ENCODE peak calls at places on chromosomes 3 and 15, in six cellular contexts. One of them, this sample, is unnamed.

GRCh38 chr3:30613135-30613825 is 6.9 kb downstream of the TGFBR2 start:
- DNase-seq in CD8-positive, alpha-beta T cell: no peak
- DNase-seq in tibial artery: no peak
- DNase-seq in lung: no peak
- DNase-seq in cardiac muscle cell: no peak
- DNase-seq in astrocyte: no peak
- DNase-seq in this sample: no peak

GRCh38 chr3:45498532-45498931 is 96.0 kb upstream of the LIMD1 start:
- DNase-seq in lung: no peak
- DNase-seq in tibial artery: no peak
- DNase-seq in CD8-positive, alpha-beta T cell: no peak
- DNase-seq in cardiac muscle cell: no peak
- DNase-seq in astrocyte: no peak
- DNase-seq in this sample: peak; percentile 22

GRCh38 chr3:172315401-172316091 is 132.7 kb downstream of the GHSR start:
- DNase-seq in tibial artery: no peak
- DNase-seq in cardiac muscle cell: no peak
- DNase-seq in lung: peak; percentile 49
- DNase-seq in CD8-positive, alpha-beta T cell: no peak
- DNase-seq in astrocyte: peak; percentile 72
- DNase-seq in this sample: peak; percentile 52

GRCh38 chr3:160956785-160957184 is 148.4 kb downstream of the B3GALNT1 start:
- DNase-seq in astrocyte: peak; percentile 14
- DNase-seq in cardiac muscle cell: peak; percentile 12
- DNase-seq in tibial artery: no peak
- DNase-seq in CD8-positive, alpha-beta T cell: no peak
- DNase-seq in lung: no peak
- DNase-seq in this sample: peak; percentile 9

GRCh38 chr3:32102289-32102688 is 4.1 kb upstream of the GPD1L start:
- DNase-seq in lung: no peak
- DNase-seq in CD8-positive, alpha-beta T cell: no peak
- DNase-seq in astrocyte: no peak
- DNase-seq in cardiac muscle cell: no peak
- DNase-seq in tibial artery: no peak
- DNase-seq in this sample: no peak

GRCh38 chr15:71056111-71056510 is 59.2 kb upstream of the THSD4 start:
- DNase-seq in CD8-positive, alpha-beta T cell: no peak
- DNase-seq in tibial artery: no peak
- DNase-seq in cardiac muscle cell: no peak
- DNase-seq in lung: no peak
- DNase-seq in astrocyte: no peak
- DNase-seq in this sample: no peak

GRCh38 chr3:185658504-185658912 is 72.4 kb downstream of the SENP2 start:
- DNase-seq in astrocyte: peak; percentile 99
- DNase-seq in cardiac muscle cell: no peak
- DNase-seq in CD8-positive, alpha-beta T cell: no peak
- DNase-seq in lung: peak; percentile 62
- DNase-seq in tibial artery: peak; percentile 93
- DNase-seq in this sample: peak; percentile 14

GRCh38 chr3:71397046-71397445 is 186.5 kb downstream of the FOXP1 start:
- DNase-seq in astrocyte: no peak
- DNase-seq in lung: no peak
- DNase-seq in CD8-positive, alpha-beta T cell: no peak
- DNase-seq in cardiac muscle cell: peak; percentile 47
- DNase-seq in tibial artery: peak; percentile 36
- DNase-seq in this sample: peak; percentile 56

GRCh38 chr3:160987982-160988964 is 116.9 kb downstream of the B3GALNT1 start:
- DNase-seq in lung: no peak
- DNase-seq in cardiac muscle cell: peak; percentile 20
- DNase-seq in astrocyte: no peak
- DNase-seq in tibial artery: no peak
- DNase-seq in CD8-positive, alpha-beta T cell: no peak
- DNase-seq in this sample: no peak

GRCh38 chr15:56919708-56920637 is 1.5 kb downstream of the TCF12 start:
- DNase-seq in cardiac muscle cell: no peak
- DNase-seq in lung: no peak
- DNase-seq in CD8-positive, alpha-beta T cell: no peak
- DNase-seq in astrocyte: peak; percentile 73
- DNase-seq in tibial artery: peak; percentile 32
- DNase-seq in this sample: peak; percentile 62

GRCh38 chr3:86958534-86958933 is 32.4 kb downstream of the VGLL3 start:
- DNase-seq in CD8-positive, alpha-beta T cell: no peak
- DNase-seq in lung: no peak
- DNase-seq in tibial artery: no peak
- DNase-seq in astrocyte: peak; percentile 91
- DNase-seq in cardiac muscle cell: no peak
- DNase-seq in this sample: no peak

GRCh38 chr3:10352146-10352911 is 31.4 kb upstream of the SEC13 start:
- DNase-seq in astrocyte: peak; percentile 88
- DNase-seq in CD8-positive, alpha-beta T cell: no peak
- DNase-seq in lung: no peak
- DNase-seq in cardiac muscle cell: no peak
- DNase-seq in tibial artery: no peak
- DNase-seq in this sample: no peak

GRCh38 chr15:58988011-58988785 is 735 bp downstream of the RNF111 start:
- DNase-seq in cardiac muscle cell: peak; percentile 85
- DNase-seq in lung: peak; percentile 75
- DNase-seq in CD8-positive, alpha-beta T cell: peak; percentile 45
- DNase-seq in astrocyte: peak; percentile 33
- DNase-seq in tibial artery: peak; percentile 67
- DNase-seq in this sample: peak; percentile 45

GRCh38 chr15:71011503-71012155 is 103.6 kb upstream of the THSD4 start:
- DNase-seq in lung: no peak
- DNase-seq in cardiac muscle cell: peak; percentile 46
- DNase-seq in tibial artery: no peak
- DNase-seq in CD8-positive, alpha-beta T cell: no peak
- DNase-seq in astrocyte: peak; percentile 64
- DNase-seq in this sample: peak; percentile 45

GRCh38 chr15:81339851-81340250 is 15.9 kb upstream of the STARD5 start:
- DNase-seq in astrocyte: no peak
- DNase-seq in lung: no peak
- DNase-seq in CD8-positive, alpha-beta T cell: no peak
- DNase-seq in tibial artery: no peak
- DNase-seq in cardiac muscle cell: no peak
- DNase-seq in this sample: no peak

GRCh38 chr3:134606033-134607025 is 44.5 kb downstream of the KY start:
- DNase-seq in CD8-positive, alpha-beta T cell: no peak
- DNase-seq in tibial artery: no peak
- DNase-seq in cardiac muscle cell: no peak
- DNase-seq in astrocyte: no peak
- DNase-seq in lung: no peak
- DNase-seq in this sample: no peak

GRCh38 chr3:59386165-59386564 is 336.3 kb upstream of the CFAP20DC start:
- DNase-seq in cardiac muscle cell: no peak
- DNase-seq in astrocyte: no peak
- DNase-seq in tibial artery: no peak
- DNase-seq in lung: no peak
- DNase-seq in CD8-positive, alpha-beta T cell: no peak
- DNase-seq in this sample: no peak

GRCh38 chr3:184679056-184679502 is 32.8 kb downstream of the MAGEF1 start:
- DNase-seq in tibial artery: no peak
- DNase-seq in astrocyte: no peak
- DNase-seq in cardiac muscle cell: peak; percentile 77
- DNase-seq in CD8-positive, alpha-beta T cell: no peak
- DNase-seq in lung: no peak
- DNase-seq in this sample: peak; percentile 15

GRCh38 chr3:13667330-13667729 is 118.4 kb downstream of the FBLN2 start:
- DNase-seq in cardiac muscle cell: no peak
- DNase-seq in CD8-positive, alpha-beta T cell: no peak
- DNase-seq in tibial artery: no peak
- DNase-seq in astrocyte: no peak
- DNase-seq in lung: no peak
- DNase-seq in this sample: no peak

GRCh38 chr3:180934638-180935037 is 22.2 kb downstream of the FXR1 start:
- DNase-seq in tibial artery: no peak
- DNase-seq in cardiac muscle cell: no peak
- DNase-seq in CD8-positive, alpha-beta T cell: no peak
- DNase-seq in astrocyte: no peak
- DNase-seq in lung: no peak
- DNase-seq in this sample: no peak

GRCh38 chr15:25892126-25892525 is 29.0 kb upstream of the ATP10A start:
- DNase-seq in astrocyte: peak; percentile 68
- DNase-seq in CD8-positive, alpha-beta T cell: no peak
- DNase-seq in lung: no peak
- DNase-seq in cardiac muscle cell: no peak
- DNase-seq in tibial artery: no peak
- DNase-seq in this sample: no peak

GRCh38 chr3:77055841-77056341 is 16.0 kb downstream of the ROBO2 start:
- DNase-seq in astrocyte: no peak
- DNase-seq in tibial artery: no peak
- DNase-seq in lung: no peak
- DNase-seq in CD8-positive, alpha-beta T cell: no peak
- DNase-seq in cardiac muscle cell: no peak
- DNase-seq in this sample: no peak

GRCh38 chr15:91291673-91292072 is 191.6 kb downstream of the SV2B start:
- DNase-seq in cardiac muscle cell: no peak
- DNase-seq in astrocyte: no peak
- DNase-seq in CD8-positive, alpha-beta T cell: no peak
- DNase-seq in lung: no peak
- DNase-seq in tibial artery: no peak
- DNase-seq in this sample: peak; percentile 12

GRCh38 chr3:61172684-61173083 is 78.6 kb downstream of the FHIT start:
- DNase-seq in tibial artery: no peak
- DNase-seq in lung: no peak
- DNase-seq in cardiac muscle cell: peak; percentile 36
- DNase-seq in CD8-positive, alpha-beta T cell: no peak
- DNase-seq in astrocyte: no peak
- DNase-seq in this sample: no peak

GRCh38 chr3:13706451-13706850 is 157.5 kb downstream of the FBLN2 start:
- DNase-seq in CD8-positive, alpha-beta T cell: no peak
- DNase-seq in lung: peak; percentile 26
- DNase-seq in tibial artery: peak; percentile 15
- DNase-seq in cardiac muscle cell: no peak
- DNase-seq in astrocyte: no peak
- DNase-seq in this sample: no peak

GRCh38 chr3:128493221-128494151 is 485 bp upstream of the GATA2 start:
- DNase-seq in lung: no peak
- DNase-seq in astrocyte: no peak
- DNase-seq in CD8-positive, alpha-beta T cell: no peak
- DNase-seq in cardiac muscle cell: no peak
- DNase-seq in tibial artery: peak; percentile 18
- DNase-seq in this sample: peak; percentile 24

DNA sequence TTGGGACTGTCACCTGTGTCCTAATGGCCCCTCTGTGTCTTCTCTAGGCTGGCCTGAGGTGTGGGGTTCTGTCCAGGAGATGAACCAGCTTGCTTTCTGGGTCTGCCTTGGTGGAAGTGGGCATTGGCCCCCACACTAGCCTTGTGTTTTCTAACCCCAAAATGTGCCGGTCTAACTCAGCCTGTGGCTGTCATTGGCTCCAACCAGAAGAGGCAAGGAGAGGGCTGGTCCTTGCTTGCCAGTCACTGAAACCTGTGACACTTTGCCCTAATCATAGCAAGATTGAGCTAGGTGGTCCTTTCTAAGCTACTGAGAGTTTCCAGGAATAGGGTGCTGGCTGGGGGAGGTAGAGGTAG is 2.2 kb downstream of the C15orf39 start:
- DNase-seq in lung: no peak
- DNase-seq in astrocyte: no peak
- DNase-seq in cardiac muscle cell: no peak
- DNase-seq in tibial artery: no peak
- DNase-seq in CD8-positive, alpha-beta T cell: no peak
- DNase-seq in this sample: no peak
- H3K4me1 ChIP-seq in lung: peaks cover 13% of the 10 kb centered on the region
- H3K4me1 ChIP-seq in astrocyte: peaks cover 19% of the 10 kb centered on the region
- H3K4me1 ChIP-seq in cardiac muscle cell: peaks cover 29% of the 10 kb centered on the region
- H3K4me1 ChIP-seq in tibial artery: no peaks in the 10 kb centered on the region
- H3K4me1 ChIP-seq in CD8-positive, alpha-beta T cell: peaks cover 23% of the 10 kb centered on the region
- H3K4me1 ChIP-seq in this sample: peaks cover 28% of the 10 kb centered on the region

DNA sequence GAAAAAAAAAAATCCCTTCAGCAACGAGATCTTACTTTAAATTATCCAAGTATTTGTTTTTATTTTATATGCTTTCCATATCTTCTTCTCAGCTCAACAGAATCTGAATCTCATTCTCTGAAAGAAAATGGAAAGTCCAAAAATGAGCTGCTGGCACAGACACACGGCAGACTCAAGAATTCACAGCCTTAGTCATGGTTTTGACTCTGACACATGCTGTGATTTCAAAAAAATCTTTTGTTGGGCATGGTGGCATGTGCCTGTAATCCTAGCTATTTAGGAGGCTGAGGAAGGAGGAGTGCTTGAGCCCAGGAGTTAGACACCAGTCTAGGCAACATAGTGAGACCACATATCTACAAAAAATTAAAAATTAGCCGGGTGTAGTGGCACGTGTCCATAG is 565.0 kb downstream of the MAGI1 start:
- DNase-seq in cardiac muscle cell: no peak
- DNase-seq in astrocyte: peak; percentile 22
- DNase-seq in tibial artery: no peak
- DNase-seq in CD8-positive, alpha-beta T cell: no peak
- DNase-seq in lung: no peak
- DNase-seq in this sample: peak; percentile 57
- TF ChIP-seq CTCF in cardiac muscle cell: no peak
- TF ChIP-seq CTCF in astrocyte: no peak
- TF ChIP-seq CTCF in tibial artery: no peak
- TF ChIP-seq CTCF in CD8-positive, alpha-beta T cell: no peak
- TF ChIP-seq CTCF in lung: no peak
- TF ChIP-seq CTCF in this sample: no peak

DNA sequence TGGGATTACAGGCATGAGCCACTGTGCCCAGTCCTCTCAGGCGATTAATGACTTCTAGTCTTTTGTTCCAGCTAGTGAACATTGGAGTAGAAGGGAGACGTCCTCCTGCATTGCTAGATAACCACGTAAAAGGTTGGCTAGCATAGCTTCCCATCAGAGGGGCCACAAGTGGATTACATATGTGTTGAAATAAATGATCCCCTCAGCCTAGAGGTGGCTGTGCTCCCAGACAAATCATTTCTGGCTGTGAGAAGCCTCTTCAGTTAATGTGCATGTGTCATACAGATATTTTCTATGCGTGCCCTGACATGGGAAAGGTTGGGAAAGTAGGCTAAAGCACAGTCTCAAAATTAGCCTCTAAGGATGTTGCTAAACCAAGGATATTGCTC is 17.7 kb downstream of the USP3 start:
- DNase-seq in CD8-positive, alpha-beta T cell: no peak
- DNase-seq in tibial artery: no peak
- DNase-seq in lung: no peak
- DNase-seq in cardiac muscle cell: no peak
- DNase-seq in astrocyte: peak; percentile 22
- DNase-seq in this sample: no peak
- H3K27ac ChIP-seq in CD8-positive, alpha-beta T cell: no peak overlapping the region
- H3K27ac ChIP-seq in tibial artery: no peak overlapping the region
- H3K27ac ChIP-seq in lung: no peak overlapping the region
- H3K27ac ChIP-seq in cardiac muscle cell: no peak overlapping the region
- H3K27ac ChIP-seq in astrocyte: no peak overlapping the region
- H3K27ac ChIP-seq in this sample: no peak overlapping the region

DNA sequence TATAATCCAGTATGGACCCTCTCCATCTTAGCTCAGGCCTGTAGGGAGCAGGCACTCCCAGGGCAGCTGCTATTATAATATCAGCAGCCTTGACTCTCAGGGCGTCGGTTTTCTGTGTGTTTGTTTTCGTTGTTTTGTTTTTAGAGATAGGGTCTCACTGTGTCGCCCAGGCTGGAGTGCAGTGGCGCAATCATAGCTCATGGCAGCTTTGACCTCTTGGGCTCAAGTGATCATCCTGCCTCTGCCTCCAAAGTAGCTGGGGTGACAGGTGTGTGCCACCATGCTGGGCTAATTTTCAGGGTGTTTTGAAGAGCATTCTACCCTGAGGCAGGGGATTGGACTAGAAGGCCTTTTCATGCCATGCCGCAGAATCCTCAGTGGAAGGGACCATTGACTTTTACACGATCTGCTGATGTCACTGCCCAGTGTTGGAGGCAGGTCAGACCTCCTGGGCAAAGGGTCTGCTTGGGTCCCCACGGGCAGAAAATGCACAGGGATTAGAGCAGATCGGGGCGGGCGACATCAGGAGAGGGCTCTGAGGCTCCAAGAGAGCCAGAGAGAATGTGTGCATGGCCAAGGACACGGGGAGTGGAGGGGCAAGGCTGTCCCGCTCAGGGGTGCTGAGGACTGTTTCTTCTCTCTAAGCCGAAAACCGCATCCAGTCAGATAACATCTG is 7.8 kb downstream of the MELTF start:
- DNase-seq in cardiac muscle cell: no peak
- DNase-seq in CD8-positive, alpha-beta T cell: no peak
- DNase-seq in tibial artery: no peak
- DNase-seq in lung: no peak
- DNase-seq in astrocyte: no peak
- DNase-seq in this sample: no peak
- H3K4me1 ChIP-seq in cardiac muscle cell: peaks cover 14% of the 10 kb centered on the region
- H3K4me1 ChIP-seq in CD8-positive, alpha-beta T cell: peaks cover 13% of the 10 kb centered on the region
- H3K4me1 ChIP-seq in tibial artery: no peaks in the 10 kb centered on the region
- H3K4me1 ChIP-seq in lung: peaks cover 3% of the 10 kb centered on the region
- H3K4me1 ChIP-seq in astrocyte: no peaks in the 10 kb centered on the region
- H3K4me1 ChIP-seq in this sample: no peaks in the 10 kb centered on the region

This sample was measured in A673.